ENCODE peak calls at places on chromosomes 13 and 19, in seven cellular contexts. One of them, this sample, is unnamed.

GRCh38 chr19:44345969-44346368 is 10.5 kb downstream of the ZNF112 start:
- DNase-seq in hepatocyte: no peak
- DNase-seq in fibroblast of lung: peak; percentile 9
- DNase-seq in MCF 10A: no peak
- DNase-seq in nephron progenitor cell: no peak
- DNase-seq in omental fat pad: no peak
- DNase-seq in endothelial cell: no peak
- DNase-seq in this sample: no peak

GRCh38 chr19:32456406-32456805 is 50.8 kb downstream of the DPY19L3 start:
- DNase-seq in hepatocyte: no peak
- DNase-seq in fibroblast of lung: no peak
- DNase-seq in MCF 10A: no peak
- DNase-seq in nephron progenitor cell: no peak
- DNase-seq in omental fat pad: no peak
- DNase-seq in endothelial cell: no peak
- DNase-seq in this sample: no peak

GRCh38 chr19:3904233-3904632 is 23.7 kb downstream of the ATCAY start:
- DNase-seq in hepatocyte: no peak
- DNase-seq in fibroblast of lung: no peak
- DNase-seq in MCF 10A: no peak
- DNase-seq in nephron progenitor cell: no peak
- DNase-seq in omental fat pad: no peak
- DNase-seq in endothelial cell: no peak
- DNase-seq in this sample: no peak

GRCh38 chr19:19403373-19403901 is 2.0 kb upstream of the GATAD2A start:
- DNase-seq in hepatocyte: no peak
- DNase-seq in fibroblast of lung: peak; percentile 60
- DNase-seq in MCF 10A: peak; percentile 74
- DNase-seq in nephron progenitor cell: no peak
- DNase-seq in omental fat pad: no peak
- DNase-seq in endothelial cell: no peak
- DNase-seq in this sample: peak; percentile 87

GRCh38 chr19:17333611-17334413 is 843 bp downstream of the ANO8 start:
- DNase-seq in hepatocyte: peak; percentile 54
- DNase-seq in fibroblast of lung: peak; percentile 85
- DNase-seq in MCF 10A: peak; percentile 90
- DNase-seq in nephron progenitor cell: no peak
- DNase-seq in omental fat pad: no peak
- DNase-seq in endothelial cell: no peak
- DNase-seq in this sample: peak; percentile 77

GRCh38 chr19:20423381-20424207 is 142.0 kb downstream of the ZNF737 start:
- DNase-seq in hepatocyte: peak; percentile 61
- DNase-seq in fibroblast of lung: peak; percentile 71
- DNase-seq in MCF 10A: no peak
- DNase-seq in nephron progenitor cell: peak; percentile 7
- DNase-seq in omental fat pad: peak; percentile 44
- DNase-seq in endothelial cell: peak; percentile 50
- DNase-seq in this sample: peak; percentile 44

GRCh38 chr19:13574933-13575332 is 68.7 kb upstream of the CACNA1A start:
- DNase-seq in hepatocyte: no peak
- DNase-seq in fibroblast of lung: no peak
- DNase-seq in MCF 10A: no peak
- DNase-seq in nephron progenitor cell: peak; percentile 24
- DNase-seq in omental fat pad: no peak
- DNase-seq in endothelial cell: no peak
- DNase-seq in this sample: no peak

GRCh38 chr13:48831248-48831647 is 144.5 kb upstream of the FNDC3A start:
- DNase-seq in hepatocyte: no peak
- DNase-seq in fibroblast of lung: peak; percentile 29
- DNase-seq in MCF 10A: no peak
- DNase-seq in nephron progenitor cell: no peak
- DNase-seq in omental fat pad: no peak
- DNase-seq in endothelial cell: no peak
- DNase-seq in this sample: no peak

GRCh38 chr13:45545686-45546409 is 69.7 kb downstream of the ERICH6B start:
- DNase-seq in hepatocyte: no peak
- DNase-seq in fibroblast of lung: no peak
- DNase-seq in MCF 10A: no peak
- DNase-seq in nephron progenitor cell: no peak
- DNase-seq in omental fat pad: no peak
- DNase-seq in endothelial cell: no peak
- DNase-seq in this sample: no peak

GRCh38 chr19:3533563-3534216 is 5.3 kb upstream of the TEKTIP1 start:
- DNase-seq in hepatocyte: no peak
- DNase-seq in fibroblast of lung: no peak
- DNase-seq in MCF 10A: no peak
- DNase-seq in nephron progenitor cell: no peak
- DNase-seq in omental fat pad: no peak
- DNase-seq in endothelial cell: no peak
- DNase-seq in this sample: no peak

GRCh38 chr13:107250626-107251025 is 682.7 kb upstream of the ARGLU1 start:
- DNase-seq in hepatocyte: no peak
- DNase-seq in fibroblast of lung: peak; percentile 13
- DNase-seq in MCF 10A: no peak
- DNase-seq in nephron progenitor cell: no peak
- DNase-seq in omental fat pad: no peak
- DNase-seq in endothelial cell: no peak
- DNase-seq in this sample: no peak

GRCh38 chr13:40568672-40569350 is 97.6 kb downstream of the FOXO1 start:
- DNase-seq in hepatocyte: no peak
- DNase-seq in fibroblast of lung: peak; percentile 45
- DNase-seq in MCF 10A: no peak
- DNase-seq in nephron progenitor cell: no peak
- DNase-seq in omental fat pad: no peak
- DNase-seq in endothelial cell: no peak
- DNase-seq in this sample: no peak

GRCh38 chr13:113996081-113996911 is 22.4 kb upstream of the C13orf46 start:
- DNase-seq in hepatocyte: no peak
- DNase-seq in fibroblast of lung: no peak
- DNase-seq in MCF 10A: no peak
- DNase-seq in nephron progenitor cell: no peak
- DNase-seq in omental fat pad: no peak
- DNase-seq in endothelial cell: no peak
- DNase-seq in this sample: peak; percentile 40

GRCh38 chr19:3514930-3515329 is 8.8 kb downstream of the FZR1 start:
- DNase-seq in hepatocyte: no peak
- DNase-seq in fibroblast of lung: no peak
- DNase-seq in MCF 10A: no peak
- DNase-seq in nephron progenitor cell: no peak
- DNase-seq in omental fat pad: no peak
- DNase-seq in endothelial cell: no peak
- DNase-seq in this sample: no peak

GRCh38 chr13:49783865-49784264 is 8.6 kb downstream of the KPNA3 start:
- DNase-seq in hepatocyte: no peak
- DNase-seq in fibroblast of lung: no peak
- DNase-seq in MCF 10A: no peak
- DNase-seq in nephron progenitor cell: no peak
- DNase-seq in omental fat pad: no peak
- DNase-seq in endothelial cell: no peak
- DNase-seq in this sample: no peak

GRCh38 chr13:43799191-43799590 is 12.4 kb upstream of the ENOX1 start:
- DNase-seq in hepatocyte: no peak
- DNase-seq in fibroblast of lung: no peak
- DNase-seq in MCF 10A: no peak
- DNase-seq in nephron progenitor cell: no peak
- DNase-seq in omental fat pad: no peak
- DNase-seq in endothelial cell: no peak
- DNase-seq in this sample: no peak

GRCh38 chr19:50465986-50466771 is 10.1 kb upstream of the EMC10 start:
- DNase-seq in hepatocyte: peak; percentile 20
- DNase-seq in fibroblast of lung: peak; percentile 4
- DNase-seq in MCF 10A: no peak
- DNase-seq in nephron progenitor cell: peak; percentile 69
- DNase-seq in omental fat pad: no peak
- DNase-seq in endothelial cell: no peak
- DNase-seq in this sample: no peak

GRCh38 chr19:17500447-17501198 is 10.8 kb upstream of the PGLS start:
- DNase-seq in hepatocyte: no peak
- DNase-seq in fibroblast of lung: no peak
- DNase-seq in MCF 10A: no peak
- DNase-seq in nephron progenitor cell: no peak
- DNase-seq in omental fat pad: no peak
- DNase-seq in endothelial cell: no peak
- DNase-seq in this sample: no peak

DNA sequence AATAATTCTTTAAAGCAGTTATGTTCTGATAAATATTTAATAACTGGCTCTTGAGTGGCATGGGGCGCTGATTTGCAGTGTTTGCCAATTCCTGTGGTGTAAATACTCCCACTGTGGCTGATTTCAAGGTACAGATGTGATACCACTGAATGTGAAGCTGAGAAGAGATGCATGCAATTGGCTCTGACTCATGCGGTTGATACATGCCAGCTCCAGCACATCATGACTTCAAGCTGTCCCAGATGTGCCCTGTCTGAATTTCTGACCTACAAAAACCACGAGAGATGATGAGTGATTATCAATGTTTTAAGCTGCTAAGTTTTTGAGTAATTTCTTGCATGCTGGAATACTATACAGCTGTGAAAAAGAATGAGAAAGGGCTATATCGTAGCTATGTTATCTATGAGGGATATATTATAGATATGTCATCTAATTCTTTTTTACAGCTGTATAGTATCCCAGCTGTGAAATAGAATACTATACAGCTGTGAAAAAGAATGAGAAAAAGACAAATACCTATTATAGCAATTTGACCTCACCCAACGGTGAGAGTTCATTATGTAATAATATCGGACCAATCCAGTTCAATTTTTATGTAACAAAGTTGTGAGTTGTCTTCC is 7.6 kb upstream of the ACSBG2 start:
- DNase-seq in hepatocyte: no peak
- DNase-seq in fibroblast of lung: no peak
- DNase-seq in MCF 10A: no peak
- DNase-seq in nephron progenitor cell: no peak
- DNase-seq in omental fat pad: no peak
- DNase-seq in endothelial cell: no peak
- DNase-seq in this sample: no peak
- TF ChIP-seq CTCF in hepatocyte: no peak
- TF ChIP-seq CTCF in fibroblast of lung: no peak
- TF ChIP-seq CTCF in MCF 10A: no peak
- TF ChIP-seq CTCF in nephron progenitor cell: no peak
- TF ChIP-seq CTCF in omental fat pad: no peak
- TF ChIP-seq CTCF in endothelial cell: no peak
- TF ChIP-seq CTCF in this sample: no peak

DNA sequence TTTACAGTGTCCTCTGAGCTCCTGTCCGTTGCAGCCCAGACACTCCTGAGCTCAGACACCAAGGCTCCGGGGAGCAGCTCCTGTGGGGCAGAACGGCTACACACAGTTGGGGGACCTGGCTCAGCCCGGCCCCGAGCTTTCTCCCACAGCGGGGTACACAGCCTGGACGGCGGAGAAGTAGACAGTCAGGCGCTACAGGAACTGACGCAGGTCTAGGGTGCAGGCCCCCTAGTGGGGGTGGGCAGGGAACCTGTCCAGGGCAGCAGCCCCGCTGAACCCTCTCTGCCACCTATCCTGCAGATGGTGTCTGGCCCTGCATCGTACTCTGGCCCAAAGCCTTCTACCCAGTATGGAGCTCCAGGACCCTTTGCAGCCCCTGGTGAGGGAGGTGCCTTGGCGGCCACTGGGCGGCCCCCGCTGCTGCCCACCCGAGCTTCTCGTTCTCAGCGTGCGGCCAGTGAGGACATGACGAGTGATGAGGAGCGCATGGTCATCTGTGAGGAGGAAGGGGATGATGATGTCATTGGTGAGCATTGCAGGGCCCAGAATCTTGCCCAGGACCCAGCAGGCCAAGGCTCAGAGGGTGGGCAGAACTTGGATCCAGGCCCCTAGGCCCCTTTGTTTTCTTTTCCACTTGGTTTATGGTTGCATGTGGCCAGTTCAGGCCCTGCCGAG is 12.9 kb upstream of the PRR19 start:
- DNase-seq in hepatocyte: no peak
- DNase-seq in fibroblast of lung: no peak
- DNase-seq in MCF 10A: no peak
- DNase-seq in nephron progenitor cell: no peak
- DNase-seq in omental fat pad: no peak
- DNase-seq in endothelial cell: no peak
- DNase-seq in this sample: no peak
- TF ChIP-seq CTCF in hepatocyte: no peak
- TF ChIP-seq CTCF in fibroblast of lung: no peak
- TF ChIP-seq CTCF in MCF 10A: no peak
- TF ChIP-seq CTCF in nephron progenitor cell: no peak
- TF ChIP-seq CTCF in omental fat pad: no peak
- TF ChIP-seq CTCF in endothelial cell: no peak
- TF ChIP-seq CTCF in this sample: no peak

GRCh38 chr19:11458236-11458900 is 22.5 kb downstream of the ELAVL3 start:
- DNase-seq in hepatocyte: no peak
- DNase-seq in fibroblast of lung: no peak
- DNase-seq in MCF 10A: no peak
- DNase-seq in nephron progenitor cell: no peak
- DNase-seq in omental fat pad: no peak
- DNase-seq in endothelial cell: no peak
- DNase-seq in this sample: no peak

GRCh38 chr19:11457115-11457514 is 21.7 kb downstream of the PRKCSH start:
- DNase-seq in hepatocyte: peak; percentile 45
- DNase-seq in fibroblast of lung: no peak
- DNase-seq in MCF 10A: no peak
- DNase-seq in nephron progenitor cell: peak; percentile 56
- DNase-seq in omental fat pad: no peak
- DNase-seq in endothelial cell: no peak
- DNase-seq in this sample: no peak

GRCh38 chr19:11461453-11461852 is 19.4 kb downstream of the ELAVL3 start:
- DNase-seq in hepatocyte: no peak
- DNase-seq in fibroblast of lung: no peak
- DNase-seq in MCF 10A: no peak
- DNase-seq in nephron progenitor cell: no peak
- DNase-seq in omental fat pad: no peak
- DNase-seq in endothelial cell: no peak
- DNase-seq in this sample: no peak

GRCh38 chr19:11457831-11458230 is 22.4 kb downstream of the PRKCSH start:
- DNase-seq in hepatocyte: no peak
- DNase-seq in fibroblast of lung: no peak
- DNase-seq in MCF 10A: no peak
- DNase-seq in nephron progenitor cell: no peak
- DNase-seq in omental fat pad: no peak
- DNase-seq in endothelial cell: no peak
- DNase-seq in this sample: no peak

DNA sequence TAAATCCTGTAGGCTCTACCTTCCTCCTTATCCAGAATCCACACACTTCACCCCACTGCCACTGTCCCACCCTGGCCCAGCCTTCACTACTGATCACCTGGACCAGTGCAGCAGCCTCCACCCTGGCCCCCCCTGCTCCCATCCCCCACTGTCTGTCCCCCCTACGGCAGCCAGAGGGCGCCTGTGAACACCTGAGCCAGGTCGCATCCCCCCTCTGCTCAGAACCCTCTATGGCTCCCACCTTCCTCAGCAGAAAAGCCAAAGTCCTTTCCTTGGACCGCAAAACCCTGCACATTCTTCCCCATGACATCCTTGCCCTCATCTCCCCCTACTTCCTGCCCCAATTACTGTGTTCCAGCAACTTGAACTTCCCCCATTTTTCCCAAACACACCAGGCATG is 20.6 kb downstream of the ELAVL3 start:
- DNase-seq in hepatocyte: no peak
- DNase-seq in fibroblast of lung: no peak
- DNase-seq in MCF 10A: no peak
- DNase-seq in nephron progenitor cell: no peak
- DNase-seq in omental fat pad: no peak
- DNase-seq in endothelial cell: no peak
- DNase-seq in this sample: no peak
- TF ChIP-seq CTCF in hepatocyte: peak; percentile 21
- TF ChIP-seq CTCF in fibroblast of lung: no peak
- TF ChIP-seq CTCF in MCF 10A: no peak
- TF ChIP-seq CTCF in nephron progenitor cell: no peak
- TF ChIP-seq CTCF in omental fat pad: no peak
- TF ChIP-seq CTCF in endothelial cell: no peak
- TF ChIP-seq CTCF in this sample: peak; percentile 36

GRCh38 chr19:51901860-51902259 is 3.0 kb downstream of the ZNF649 start:
- DNase-seq in hepatocyte: no peak
- DNase-seq in fibroblast of lung: no peak
- DNase-seq in MCF 10A: no peak
- DNase-seq in nephron progenitor cell: no peak
- DNase-seq in omental fat pad: no peak
- DNase-seq in endothelial cell: no peak
- DNase-seq in this sample: no peak
- TF ChIP-seq CTCF in hepatocyte: no peak
- TF ChIP-seq CTCF in fibroblast of lung: no peak
- TF ChIP-seq CTCF in MCF 10A: no peak
- TF ChIP-seq CTCF in nephron progenitor cell: no peak
- TF ChIP-seq CTCF in omental fat pad: no peak
- TF ChIP-seq CTCF in endothelial cell: no peak
- TF ChIP-seq CTCF in this sample: no peak

This sample was measured in CD14-positive monocyte.